ENCODE peak calls at places on chromosomes 11 and 22, in nine cellular contexts. D is HCT116, C is H1, N is hepatocyte, R is IMR-90, L is neural progenitor cell, X is H9, O is GM23248, M is fibroblast of lung. V is an unnamed sample.

GRCh38 chr11:46134540-46134939 is 13.3 kb upstream of the PHF21A start:
- DNase-seq in D (no peak), C (no peak), N (no peak), R (no peak), L (peak; percentile 46), X (peak; percentile 61), O (no peak), M (no peak), V (no peak)

GRCh38 chr11:76313271-76313670 is 67.7 kb downstream of the THAP12 start:
- DNase-seq in D (no peak), C (no peak), N (no peak), R (no peak), L (no peak), X (no peak), O (no peak), M (no peak), V (no peak)

GRCh38 chr11:104134760-104135159 is 29.2 kb downstream of the PDGFD start:
- DNase-seq in D (no peak), C (no peak), N (peak; percentile 20), R (peak; percentile 57), L (no peak), X (no peak), O (peak; percentile 63), M (no peak), V (no peak)

GRCh38 chr11:11148104-11148509 is 204.9 kb downstream of the CSNK2A3 start:
- DNase-seq in D (no peak), C (peak; percentile 73), N (peak; percentile 87), R (peak; percentile 74), L (peak; percentile 50), X (peak; percentile 88), O (peak; percentile 98), M (peak; percentile 85), V (peak; percentile 80)

GRCh38 chr11:95939091-95939490 is 15.2 kb upstream of the MTMR2 start:
- DNase-seq in D (no peak), C (no peak), N (no peak), R (peak; percentile 35), L (no peak), X (no peak), O (peak; percentile 19), M (no peak), V (no peak)

GRCh38 chr11:8959546-8960166 is 4.6 kb downstream of the TMEM9B start:
- DNase-seq in D (peak; percentile 67), C (peak; percentile 31), N (peak; percentile 77), R (peak; percentile 86), L (peak; percentile 83), X (peak; percentile 34), O (peak; percentile 87), M (peak; percentile 89), V (peak; percentile 74)

GRCh38 chr11:126519653-126520573 is 164.4 kb downstream of the ST3GAL4 start:
- DNase-seq in D (no peak), C (no peak), N (no peak), R (no peak), L (no peak), X (no peak), O (no peak), M (no peak), V (no peak)

GRCh38 chr11:103901656-103902055 is 134.8 kb upstream of the DDI1 start:
- DNase-seq in D (no peak), C (no peak), N (no peak), R (peak; percentile 62), L (no peak), X (no peak), O (no peak), M (no peak), V (no peak)

GRCh38 chr11:92554662-92555061 is 330.0 kb downstream of the FAT3 start:
- DNase-seq in D (no peak), C (no peak), N (no peak), R (no peak), L (no peak), X (no peak), O (no peak), M (no peak), V (no peak)

GRCh38 chr11:35163707-35164496 is 24.9 kb downstream of the CD44 start:
- DNase-seq in D (no peak), C (no peak), N (no peak), R (peak; percentile 31), L (no peak), X (no peak), O (no peak), M (no peak), V (peak; percentile 80)

GRCh38 chr11:22192642-22193347 is at the start of gene ANO5:
- DNase-seq in D (no peak), C (peak; percentile 36), N (peak; percentile 78), R (no peak), L (peak; percentile 87), X (peak; percentile 89), O (peak; percentile 7), M (no peak), V (no peak)

GRCh38 chr22:39248254-39248653 is 3.5 kb upstream of the PDGFB start:
- DNase-seq in D (no peak), C (no peak), N (no peak), R (no peak), L (no peak), X (no peak), O (no peak), M (no peak), V (no peak)

GRCh38 chr11:118176400-118177134 is at the start of gene SCN2B:
- DNase-seq in D (no peak), C (no peak), N (no peak), R (peak; percentile 7), L (no peak), X (no peak), O (no peak), M (peak; percentile 55), V (peak; percentile 60)
- H2AFZ ChIP-seq in D (no peak within 1 kb of the TSS), C (peak within 1 kb of the TSS; percentile 73), N (peak within 1 kb of the TSS; percentile 51), R (no peak within 1 kb of the TSS), L (peak within 1 kb of the TSS; percentile 100), X (peak within 1 kb of the TSS; percentile 86), O (no peak within 1 kb of the TSS), M (no peak within 1 kb of the TSS), V (peak within 1 kb of the TSS; percentile 60)

DNA sequence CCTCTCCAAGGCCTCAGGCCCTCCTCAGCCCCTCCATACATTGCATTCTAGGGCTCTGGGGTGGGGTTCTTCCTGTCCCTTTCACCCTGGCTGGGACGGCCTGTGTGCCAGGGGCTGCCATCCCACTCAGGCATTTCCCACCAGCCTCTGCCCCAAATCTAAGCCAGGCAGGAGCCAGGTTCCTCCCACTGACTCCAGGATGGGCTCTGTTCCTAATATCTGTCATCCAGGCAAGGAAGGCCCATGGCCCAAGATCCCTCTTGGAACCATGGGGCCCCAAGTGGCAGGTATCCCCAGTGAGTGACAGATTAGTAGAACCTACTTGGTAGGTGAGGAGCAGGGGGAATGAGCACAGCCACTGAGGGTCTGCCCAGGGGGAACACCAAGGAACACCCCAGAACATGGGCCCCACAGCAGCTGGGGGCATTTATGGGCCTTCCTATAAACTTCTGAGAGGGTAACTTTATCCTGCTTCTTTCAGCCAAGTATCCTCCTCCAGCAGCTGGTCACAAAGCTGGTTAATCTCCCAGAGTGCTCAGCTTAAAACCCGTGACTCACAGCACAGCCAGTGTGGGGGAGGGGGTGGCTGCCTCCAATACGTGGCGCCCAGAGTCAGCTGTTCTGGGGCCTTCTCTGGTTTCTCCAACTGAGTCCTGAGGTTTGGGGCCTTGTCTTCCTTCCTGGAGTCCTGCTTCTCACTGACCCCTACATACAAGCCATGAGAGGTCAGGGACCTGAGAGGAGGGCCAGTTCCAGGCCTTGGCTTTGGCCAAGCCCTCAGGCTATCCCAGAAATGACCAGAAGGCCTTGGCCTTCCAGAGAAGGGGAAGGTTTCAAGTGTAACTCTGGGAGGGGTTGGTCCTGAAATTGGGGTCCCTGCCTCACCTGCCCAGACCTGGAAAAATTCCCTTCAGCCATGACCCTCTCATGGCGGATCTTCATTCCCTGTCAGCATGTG is 19.9 kb upstream of the MYOD1 start:
- DNase-seq in D (no peak), C (no peak), N (peak; percentile 65), R (peak; percentile 34), L (peak; percentile 22), X (no peak), O (peak; percentile 38), M (no peak), V (no peak)
- H2AFZ ChIP-seq in D (no peak overlapping the region), C (no peak overlapping the region), N (peak overlapping the region; percentile 45), R (peak overlapping the region; percentile 6), L (no peak overlapping the region), X (no peak overlapping the region), O (no peak overlapping the region), M (no peak overlapping the region), V (no peak overlapping the region)

GRCh38 chr11:82792822-82793569 is 59.3 kb upstream of the FAM181B start:
- DNase-seq in D (no peak), C (no peak), N (no peak), R (no peak), L (no peak), X (no peak), O (no peak), M (no peak), V (no peak)
- H2AFZ ChIP-seq in D (no peak overlapping the region), C (no peak overlapping the region), N (no peak overlapping the region), R (no peak overlapping the region), L (no peak overlapping the region), X (no peak overlapping the region), O (no peak overlapping the region), M (no peak overlapping the region), V (no peak overlapping the region)

GRCh38 chr11:69637601-69637955 is 3.4 kb upstream of the CCND1 start:
- DNase-seq in D (no peak), C (no peak), N (no peak), R (no peak), L (peak; percentile 55), X (peak; percentile 74), O (no peak), M (no peak), V (no peak)

GRCh38 chr11:69635804-69636511 is 5.0 kb upstream of the CCND1 start:
- DNase-seq in D (no peak), C (no peak), N (no peak), R (no peak), L (no peak), X (no peak), O (no peak), M (no peak), V (no peak)

GRCh38 chr11:69637956-69638871 is 2.7 kb upstream of the CCND1 start:
- DNase-seq in D (peak; percentile 80), C (no peak), N (peak; percentile 83), R (peak; percentile 65), L (peak; percentile 88), X (peak; percentile 83), O (peak; percentile 87), M (peak; percentile 82), V (no peak)

GRCh38 chr11:69636512-69636866 is 4.5 kb upstream of the CCND1 start:
- DNase-seq in D (peak; percentile 80), C (peak; percentile 41), N (peak; percentile 83), R (peak; percentile 90), L (peak; percentile 93), X (peak; percentile 79), O (peak; percentile 94), M (peak; percentile 90), V (no peak)

DNA sequence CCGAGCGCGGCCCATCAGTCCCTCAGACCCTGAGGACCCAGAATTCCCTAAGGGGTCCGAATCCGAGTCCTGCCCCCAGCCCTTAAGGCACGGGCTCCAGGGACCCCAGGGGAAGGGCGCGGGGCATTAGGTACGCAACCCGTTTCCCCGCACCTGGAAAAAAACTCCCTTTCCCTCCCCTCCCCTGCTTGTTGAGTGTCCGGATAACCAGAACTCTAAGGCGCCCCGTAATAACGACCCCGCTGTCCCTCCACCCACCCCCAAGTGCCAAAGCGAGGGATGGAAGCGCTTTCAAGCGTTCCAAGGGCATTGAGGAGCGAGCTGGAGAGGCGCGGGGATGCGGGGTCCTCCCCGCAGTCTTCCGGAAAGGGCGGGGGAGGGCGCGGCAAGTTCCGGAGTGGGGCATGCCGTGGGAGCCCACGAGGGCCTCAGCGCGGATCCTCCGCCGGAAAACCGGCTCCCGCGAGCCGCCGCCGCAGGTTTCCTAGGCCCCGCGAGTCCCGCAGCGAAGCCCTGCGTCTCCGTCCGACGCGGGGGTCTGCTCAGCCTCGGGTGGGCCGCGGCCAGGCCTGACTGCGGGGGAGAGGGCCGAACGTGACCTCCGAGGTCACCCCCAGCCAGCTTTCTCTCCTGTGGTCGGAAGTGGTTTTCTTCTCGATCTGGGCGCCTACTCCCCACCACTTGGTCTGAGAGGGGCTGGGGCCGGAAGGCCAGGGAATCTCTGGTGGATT is 3.9 kb upstream of the CCND1 start:
- DNase-seq in D (no peak), C (no peak), N (no peak), R (no peak), L (no peak), X (no peak), O (peak; percentile 30), M (no peak), V (no peak)
- H2AFZ ChIP-seq in D (no peak overlapping the region), C (no peak overlapping the region), N (peak overlapping the region; percentile 37), R (peak overlapping the region; percentile 97), L (no peak overlapping the region), X (no peak overlapping the region), O (peak overlapping the region; percentile 95), M (no peak overlapping the region), V (no peak overlapping the region)

V was measured in Karpas-422.